ENCODE peak calls at places on chromosomes 2 and 18, in ten cellular contexts. One of them, this sample, is unnamed.

GRCh38 chr2:105238664-105239240 is 2.8 kb upstream of the GPR45 start:
- DNase-seq in activated CD8-positive, alpha-beta T cell treated with anti-CD3 and anti-CD28 coated beads, Interleukin-2, amount 10 ng/mL, durations not matched to agents 7 days and 5 days: no peak
- DNase-seq in mucosa of gallbladder: no peak
- DNase-seq in AG08396: no peak
- DNase-seq in amniotic stem cell: no peak
- DNase-seq in GM19239: no peak
- DNase-seq in GM04503: no peak
- DNase-seq in Calu3: no peak
- DNase-seq in AG10803: no peak
- DNase-seq in Caki2: peak; percentile 91
- DNase-seq in this sample: no peak

GRCh38 chr2:8268172-8268783 is 413.6 kb upstream of the ID2 start:
- DNase-seq in activated CD8-positive, alpha-beta T cell treated with anti-CD3 and anti-CD28 coated beads, Interleukin-2, amount 10 ng/mL, durations not matched to agents 7 days and 5 days: no peak
- DNase-seq in mucosa of gallbladder: no peak
- DNase-seq in AG08396: no peak
- DNase-seq in amniotic stem cell: no peak
- DNase-seq in GM19239: no peak
- DNase-seq in GM04503: no peak
- DNase-seq in Calu3: no peak
- DNase-seq in AG10803: peak; percentile 63
- DNase-seq in Caki2: no peak
- DNase-seq in this sample: peak; percentile 18

GRCh38 chr2:231123362-231123898 is 1.4 kb downstream of the HTR2B start:
- DNase-seq in activated CD8-positive, alpha-beta T cell treated with anti-CD3 and anti-CD28 coated beads, Interleukin-2, amount 10 ng/mL, durations not matched to agents 7 days and 5 days: no peak
- DNase-seq in mucosa of gallbladder: no peak
- DNase-seq in AG08396: no peak
- DNase-seq in amniotic stem cell: no peak
- DNase-seq in GM19239: no peak
- DNase-seq in GM04503: no peak
- DNase-seq in Calu3: no peak
- DNase-seq in AG10803: peak; percentile 33
- DNase-seq in Caki2: peak; percentile 53
- DNase-seq in this sample: no peak

GRCh38 chr2:216024779-216025178 is 11.4 kb upstream of the MREG start:
- DNase-seq in activated CD8-positive, alpha-beta T cell treated with anti-CD3 and anti-CD28 coated beads, Interleukin-2, amount 10 ng/mL, durations not matched to agents 7 days and 5 days: no peak
- DNase-seq in mucosa of gallbladder: no peak
- DNase-seq in AG08396: no peak
- DNase-seq in amniotic stem cell: no peak
- DNase-seq in GM19239: no peak
- DNase-seq in GM04503: no peak
- DNase-seq in Calu3: no peak
- DNase-seq in AG10803: no peak
- DNase-seq in Caki2: no peak
- DNase-seq in this sample: no peak

GRCh38 chr18:12597775-12598174 is 60.1 kb downstream of the SPIRE1 start:
- DNase-seq in activated CD8-positive, alpha-beta T cell treated with anti-CD3 and anti-CD28 coated beads, Interleukin-2, amount 10 ng/mL, durations not matched to agents 7 days and 5 days: no peak
- DNase-seq in mucosa of gallbladder: peak; percentile 16
- DNase-seq in AG08396: peak; percentile 79
- DNase-seq in amniotic stem cell: peak; percentile 73
- DNase-seq in GM19239: no peak
- DNase-seq in GM04503: peak; percentile 73
- DNase-seq in Calu3: peak; percentile 75
- DNase-seq in AG10803: peak; percentile 94
- DNase-seq in Caki2: peak; percentile 65
- DNase-seq in this sample: peak; percentile 83

GRCh38 chr2:181197140-181197760 is 216.8 kb downstream of the UBE2E3 start:
- DNase-seq in activated CD8-positive, alpha-beta T cell treated with anti-CD3 and anti-CD28 coated beads, Interleukin-2, amount 10 ng/mL, durations not matched to agents 7 days and 5 days: no peak
- DNase-seq in mucosa of gallbladder: no peak
- DNase-seq in AG08396: no peak
- DNase-seq in amniotic stem cell: no peak
- DNase-seq in GM19239: no peak
- DNase-seq in GM04503: no peak
- DNase-seq in Calu3: no peak
- DNase-seq in AG10803: no peak
- DNase-seq in Caki2: no peak
- DNase-seq in this sample: no peak

GRCh38 chr2:8306530-8307351 is 375.1 kb upstream of the ID2 start:
- DNase-seq in activated CD8-positive, alpha-beta T cell treated with anti-CD3 and anti-CD28 coated beads, Interleukin-2, amount 10 ng/mL, durations not matched to agents 7 days and 5 days: no peak
- DNase-seq in mucosa of gallbladder: no peak
- DNase-seq in AG08396: peak; percentile 29
- DNase-seq in amniotic stem cell: no peak
- DNase-seq in GM19239: no peak
- DNase-seq in GM04503: no peak
- DNase-seq in Calu3: no peak
- DNase-seq in AG10803: peak; percentile 12
- DNase-seq in Caki2: peak; percentile 95
- DNase-seq in this sample: peak; percentile 60

GRCh38 chr2:101113441-101114267 is 37.5 kb downstream of the TBC1D8 start:
- DNase-seq in activated CD8-positive, alpha-beta T cell treated with anti-CD3 and anti-CD28 coated beads, Interleukin-2, amount 10 ng/mL, durations not matched to agents 7 days and 5 days: no peak
- DNase-seq in mucosa of gallbladder: no peak
- DNase-seq in AG08396: peak; percentile 21
- DNase-seq in amniotic stem cell: no peak
- DNase-seq in GM19239: no peak
- DNase-seq in GM04503: peak; percentile 83
- DNase-seq in Calu3: peak; percentile 24
- DNase-seq in AG10803: peak; percentile 93
- DNase-seq in Caki2: peak; percentile 68
- DNase-seq in this sample: peak; percentile 51

GRCh38 chr2:234162876-234163275 is 112.4 kb downstream of the SPP2 start:
- DNase-seq in activated CD8-positive, alpha-beta T cell treated with anti-CD3 and anti-CD28 coated beads, Interleukin-2, amount 10 ng/mL, durations not matched to agents 7 days and 5 days: no peak
- DNase-seq in mucosa of gallbladder: no peak
- DNase-seq in AG08396: no peak
- DNase-seq in amniotic stem cell: no peak
- DNase-seq in GM19239: no peak
- DNase-seq in GM04503: no peak
- DNase-seq in Calu3: no peak
- DNase-seq in AG10803: no peak
- DNase-seq in Caki2: no peak
- DNase-seq in this sample: no peak

GRCh38 chr18:13527730-13528129 is 198.6 kb downstream of the FAM210A start:
- DNase-seq in activated CD8-positive, alpha-beta T cell treated with anti-CD3 and anti-CD28 coated beads, Interleukin-2, amount 10 ng/mL, durations not matched to agents 7 days and 5 days: no peak
- DNase-seq in mucosa of gallbladder: no peak
- DNase-seq in AG08396: no peak
- DNase-seq in amniotic stem cell: no peak
- DNase-seq in GM19239: no peak
- DNase-seq in GM04503: no peak
- DNase-seq in Calu3: no peak
- DNase-seq in AG10803: no peak
- DNase-seq in Caki2: no peak
- DNase-seq in this sample: no peak

GRCh38 chr2:240931319-240931949 is 25.3 kb downstream of the CROCC2 start:
- DNase-seq in activated CD8-positive, alpha-beta T cell treated with anti-CD3 and anti-CD28 coated beads, Interleukin-2, amount 10 ng/mL, durations not matched to agents 7 days and 5 days: no peak
- DNase-seq in mucosa of gallbladder: no peak
- DNase-seq in AG08396: no peak
- DNase-seq in amniotic stem cell: no peak
- DNase-seq in GM19239: no peak
- DNase-seq in GM04503: no peak
- DNase-seq in Calu3: no peak
- DNase-seq in AG10803: no peak
- DNase-seq in Caki2: no peak
- DNase-seq in this sample: no peak